ENCODE peak calls at places on chromosomes 13 and 19, in eight cellular contexts. One of them, this sample, is unnamed. For H3K4me1, the result is how much of the 10 kb centered on the place peaks cover.

GRCh38 chr13:42395066-42395821 is 123.3 kb downstream of the AKAP11 start:
- DNase-seq in CD8-positive, alpha-beta T cell: no peak
- DNase-seq in GM23248: no peak
- DNase-seq in neural progenitor cell: no peak
- DNase-seq in IMR-90: no peak
- DNase-seq in fibroblast of lung: no peak
- DNase-seq in esophagus squamous epithelium: no peak
- DNase-seq in body of pancreas: no peak
- DNase-seq in this sample: no peak

GRCh38 chr19:14139944-14140343 is 3.6 kb upstream of the ASF1B start:
- DNase-seq in CD8-positive, alpha-beta T cell: no peak
- DNase-seq in GM23248: no peak
- DNase-seq in neural progenitor cell: peak
- DNase-seq in IMR-90: no peak
- DNase-seq in fibroblast of lung: no peak
- DNase-seq in esophagus squamous epithelium: no peak
- DNase-seq in body of pancreas: peak
- DNase-seq in this sample: no peak

GRCh38 chr19:48506138-48506733 is 5.4 kb downstream of the LMTK3 start:
- DNase-seq in CD8-positive, alpha-beta T cell: no peak
- DNase-seq in GM23248: peak
- DNase-seq in neural progenitor cell: peak
- DNase-seq in IMR-90: peak
- DNase-seq in fibroblast of lung: peak
- DNase-seq in esophagus squamous epithelium: no peak
- DNase-seq in body of pancreas: no peak
- DNase-seq in this sample: no peak

GRCh38 chr13:86681223-86681622 is 882.0 kb upstream of the SLITRK6 start:
- DNase-seq in CD8-positive, alpha-beta T cell: no peak
- DNase-seq in GM23248: no peak
- DNase-seq in neural progenitor cell: no peak
- DNase-seq in IMR-90: no peak
- DNase-seq in fibroblast of lung: no peak
- DNase-seq in esophagus squamous epithelium: no peak
- DNase-seq in body of pancreas: no peak
- DNase-seq in this sample: no peak

GRCh38 chr19:33205531-33206260 is 11.6 kb downstream of the LRP3 start:
- DNase-seq in CD8-positive, alpha-beta T cell: no peak
- DNase-seq in GM23248: no peak
- DNase-seq in neural progenitor cell: no peak
- DNase-seq in IMR-90: no peak
- DNase-seq in fibroblast of lung: no peak
- DNase-seq in esophagus squamous epithelium: no peak
- DNase-seq in body of pancreas: no peak
- DNase-seq in this sample: no peak

GRCh38 chr19:4174895-4175668 is 7.3 kb downstream of the SIRT6 start:
- DNase-seq in CD8-positive, alpha-beta T cell: no peak
- DNase-seq in GM23248: no peak
- DNase-seq in neural progenitor cell: no peak
- DNase-seq in IMR-90: no peak
- DNase-seq in fibroblast of lung: no peak
- DNase-seq in esophagus squamous epithelium: no peak
- DNase-seq in body of pancreas: no peak
- DNase-seq in this sample: no peak

GRCh38 chr13:72430923-72431322 is 296.5 kb downstream of the MZT1 start:
- DNase-seq in CD8-positive, alpha-beta T cell: no peak
- DNase-seq in GM23248: no peak
- DNase-seq in neural progenitor cell: peak
- DNase-seq in IMR-90: no peak
- DNase-seq in fibroblast of lung: no peak
- DNase-seq in esophagus squamous epithelium: no peak
- DNase-seq in body of pancreas: no peak
- DNase-seq in this sample: no peak

GRCh38 chr19:51473009-51473707 is 5.2 kb upstream of the CEACAM18 start:
- DNase-seq in CD8-positive, alpha-beta T cell: peak
- DNase-seq in GM23248: peak
- DNase-seq in neural progenitor cell: peak
- DNase-seq in IMR-90: peak
- DNase-seq in fibroblast of lung: peak
- DNase-seq in esophagus squamous epithelium: no peak
- DNase-seq in body of pancreas: peak
- DNase-seq in this sample: peak

GRCh38 chr19:11479470-11480080 is 1.3 kb downstream of the ELAVL3 start:
- DNase-seq in CD8-positive, alpha-beta T cell: no peak
- DNase-seq in GM23248: peak
- DNase-seq in neural progenitor cell: peak
- DNase-seq in IMR-90: no peak
- DNase-seq in fibroblast of lung: peak
- DNase-seq in esophagus squamous epithelium: no peak
- DNase-seq in body of pancreas: no peak
- DNase-seq in this sample: no peak

GRCh38 chr13:102693781-102694180 is 1.1 kb downstream of the METTL21C start:
- DNase-seq in CD8-positive, alpha-beta T cell: no peak
- DNase-seq in GM23248: peak
- DNase-seq in neural progenitor cell: no peak
- DNase-seq in IMR-90: peak
- DNase-seq in fibroblast of lung: peak
- DNase-seq in esophagus squamous epithelium: no peak
- DNase-seq in body of pancreas: no peak
- DNase-seq in this sample: no peak

GRCh38 chr13:107119989-107120881 is 552.3 kb upstream of the ARGLU1 start:
- DNase-seq in CD8-positive, alpha-beta T cell: no peak
- DNase-seq in GM23248: no peak
- DNase-seq in neural progenitor cell: no peak
- DNase-seq in IMR-90: no peak
- DNase-seq in fibroblast of lung: no peak
- DNase-seq in esophagus squamous epithelium: no peak
- DNase-seq in body of pancreas: no peak
- DNase-seq in this sample: no peak

GRCh38 chr13:51475727-51476521 is 23.1 kb upstream of the INTS6 start:
- DNase-seq in CD8-positive, alpha-beta T cell: no peak
- DNase-seq in GM23248: peak
- DNase-seq in neural progenitor cell: no peak
- DNase-seq in IMR-90: peak
- DNase-seq in fibroblast of lung: peak
- DNase-seq in esophagus squamous epithelium: no peak
- DNase-seq in body of pancreas: no peak
- DNase-seq in this sample: no peak

GRCh38 chr19:15550847-15551182 is 42.5 kb downstream of the CYP4F22 start:
- DNase-seq in CD8-positive, alpha-beta T cell: no peak
- DNase-seq in GM23248: no peak
- DNase-seq in neural progenitor cell: no peak
- DNase-seq in IMR-90: no peak
- DNase-seq in fibroblast of lung: no peak
- DNase-seq in esophagus squamous epithelium: no peak
- DNase-seq in body of pancreas: no peak
- DNase-seq in this sample: no peak

GRCh38 chr13:58852076-58852475 is 1220.5 kb downstream of the PCDH17 start:
- DNase-seq in CD8-positive, alpha-beta T cell: no peak
- DNase-seq in GM23248: no peak
- DNase-seq in neural progenitor cell: no peak
- DNase-seq in IMR-90: no peak
- DNase-seq in fibroblast of lung: peak
- DNase-seq in esophagus squamous epithelium: no peak
- DNase-seq in body of pancreas: no peak
- DNase-seq in this sample: no peak

GRCh38 chr13:101755228-101755887 is 302.9 kb downstream of the ITGBL1 start:
- DNase-seq in CD8-positive, alpha-beta T cell: no peak
- DNase-seq in GM23248: no peak
- DNase-seq in neural progenitor cell: no peak
- DNase-seq in IMR-90: no peak
- DNase-seq in fibroblast of lung: peak
- DNase-seq in esophagus squamous epithelium: no peak
- DNase-seq in body of pancreas: no peak
- DNase-seq in this sample: no peak

GRCh38 chr13:72127031-72127430 is 260.0 kb upstream of the DACH1 start:
- DNase-seq in CD8-positive, alpha-beta T cell: no peak
- DNase-seq in GM23248: no peak
- DNase-seq in neural progenitor cell: peak
- DNase-seq in IMR-90: no peak
- DNase-seq in fibroblast of lung: no peak
- DNase-seq in esophagus squamous epithelium: no peak
- DNase-seq in body of pancreas: no peak
- DNase-seq in this sample: no peak

GRCh38 chr19:48991011-48991609 is 2.0 kb downstream of the GYS1 start:
- DNase-seq in CD8-positive, alpha-beta T cell: no peak
- DNase-seq in GM23248: no peak
- DNase-seq in neural progenitor cell: no peak
- DNase-seq in IMR-90: no peak
- DNase-seq in fibroblast of lung: no peak
- DNase-seq in esophagus squamous epithelium: no peak
- DNase-seq in body of pancreas: no peak
- DNase-seq in this sample: no peak

GRCh38 chr19:49128545-49129237 is 9.3 kb downstream of the PPFIA3 start:
- DNase-seq in CD8-positive, alpha-beta T cell: no peak
- DNase-seq in GM23248: no peak
- DNase-seq in neural progenitor cell: no peak
- DNase-seq in IMR-90: no peak
- DNase-seq in fibroblast of lung: no peak
- DNase-seq in esophagus squamous epithelium: no peak
- DNase-seq in body of pancreas: no peak
- DNase-seq in this sample: no peak

GRCh38 chr13:48648446-48648845 is 5.3 kb upstream of the CYSLTR2 start:
- DNase-seq in CD8-positive, alpha-beta T cell: no peak
- DNase-seq in GM23248: no peak
- DNase-seq in neural progenitor cell: no peak
- DNase-seq in IMR-90: no peak
- DNase-seq in fibroblast of lung: no peak
- DNase-seq in esophagus squamous epithelium: no peak
- DNase-seq in body of pancreas: no peak
- DNase-seq in this sample: no peak

GRCh38 chr13:24709186-24709913 is 29.1 kb downstream of the ATP12A start:
- DNase-seq in CD8-positive, alpha-beta T cell: peak
- DNase-seq in GM23248: no peak
- DNase-seq in neural progenitor cell: no peak
- DNase-seq in IMR-90: no peak
- DNase-seq in fibroblast of lung: no peak
- DNase-seq in esophagus squamous epithelium: no peak
- DNase-seq in body of pancreas: no peak
- DNase-seq in this sample: no peak

GRCh38 chr13:30453727-30454126 is 12.0 kb downstream of the HMGB1 start:
- DNase-seq in CD8-positive, alpha-beta T cell: no peak
- DNase-seq in GM23248: peak
- DNase-seq in neural progenitor cell: no peak
- DNase-seq in IMR-90: peak
- DNase-seq in fibroblast of lung: no peak
- DNase-seq in esophagus squamous epithelium: no peak
- DNase-seq in body of pancreas: no peak
- DNase-seq in this sample: no peak

GRCh38 chr13:30457306-30457891 is 8.3 kb downstream of the HMGB1 start:
- DNase-seq in CD8-positive, alpha-beta T cell: no peak
- DNase-seq in GM23248: no peak
- DNase-seq in neural progenitor cell: no peak
- DNase-seq in IMR-90: no peak
- DNase-seq in fibroblast of lung: no peak
- DNase-seq in esophagus squamous epithelium: no peak
- DNase-seq in body of pancreas: no peak
- DNase-seq in this sample: no peak

GRCh38 chr13:30454991-30455390 is 10.7 kb downstream of the HMGB1 start:
- DNase-seq in CD8-positive, alpha-beta T cell: no peak
- DNase-seq in GM23248: no peak
- DNase-seq in neural progenitor cell: no peak
- DNase-seq in IMR-90: no peak
- DNase-seq in fibroblast of lung: no peak
- DNase-seq in esophagus squamous epithelium: no peak
- DNase-seq in body of pancreas: no peak
- DNase-seq in this sample: no peak

GRCh38 chr13:30456290-30456689 is 9.4 kb downstream of the HMGB1 start:
- DNase-seq in CD8-positive, alpha-beta T cell: no peak
- DNase-seq in GM23248: peak
- DNase-seq in neural progenitor cell: no peak
- DNase-seq in IMR-90: no peak
- DNase-seq in fibroblast of lung: no peak
- DNase-seq in esophagus squamous epithelium: no peak
- DNase-seq in body of pancreas: no peak
- DNase-seq in this sample: no peak
- H3K4me1 ChIP-seq in CD8-positive, alpha-beta T cell: under half
- H3K4me1 ChIP-seq in GM23248: under half
- H3K4me1 ChIP-seq in neural progenitor cell: under half
- H3K4me1 ChIP-seq in IMR-90: under half
- H3K4me1 ChIP-seq in fibroblast of lung: under half
- H3K4me1 ChIP-seq in esophagus squamous epithelium: under half
- H3K4me1 ChIP-seq in body of pancreas: under half
- H3K4me1 ChIP-seq in this sample: under half

DNA sequence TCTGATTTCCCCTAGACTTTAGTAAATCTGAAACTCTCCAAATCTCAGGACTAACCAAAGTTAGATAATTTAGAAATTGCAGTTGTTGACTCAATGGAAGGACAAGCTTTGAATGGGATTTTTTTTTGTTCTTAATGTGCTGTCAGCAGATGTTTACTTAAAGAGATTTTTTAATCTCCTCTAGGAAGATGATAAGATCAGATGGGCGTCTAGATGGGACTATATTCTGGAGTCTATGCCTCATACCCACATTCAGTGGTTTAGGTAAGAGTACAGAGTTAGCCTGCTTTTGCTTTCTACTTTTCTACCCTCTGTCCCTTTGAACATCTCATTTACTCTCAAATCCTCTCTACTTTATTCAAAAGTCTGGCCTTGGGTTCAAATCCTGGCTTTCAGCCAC is 39.3 kb downstream of the TM9SF2 start:
- DNase-seq in CD8-positive, alpha-beta T cell: no peak
- DNase-seq in GM23248: no peak
- DNase-seq in neural progenitor cell: no peak
- DNase-seq in IMR-90: no peak
- DNase-seq in fibroblast of lung: peak
- DNase-seq in esophagus squamous epithelium: no peak
- DNase-seq in body of pancreas: no peak
- DNase-seq in this sample: no peak
- H3K27ac ChIP-seq in CD8-positive, alpha-beta T cell: no peak
- H3K27ac ChIP-seq in GM23248: no peak
- H3K27ac ChIP-seq in neural progenitor cell: no peak
- H3K27ac ChIP-seq in IMR-90: no peak
- H3K27ac ChIP-seq in fibroblast of lung: no peak
- H3K27ac ChIP-seq in esophagus squamous epithelium: no peak
- H3K27ac ChIP-seq in body of pancreas: no peak
- H3K27ac ChIP-seq in this sample: no peak

GRCh38 chr19:41321204-41321599 is 11.2 kb downstream of the CCDC97 start:
- DNase-seq in CD8-positive, alpha-beta T cell: no peak
- DNase-seq in GM23248: no peak
- DNase-seq in neural progenitor cell: no peak
- DNase-seq in IMR-90: no peak
- DNase-seq in fibroblast of lung: no peak
- DNase-seq in esophagus squamous epithelium: no peak
- DNase-seq in body of pancreas: no peak
- DNase-seq in this sample: no peak
- H3K4me1 ChIP-seq in CD8-positive, alpha-beta T cell: under half
- H3K4me1 ChIP-seq in GM23248: under half
- H3K4me1 ChIP-seq in neural progenitor cell: under half
- H3K4me1 ChIP-seq in IMR-90: under half
- H3K4me1 ChIP-seq in fibroblast of lung: under half
- H3K4me1 ChIP-seq in esophagus squamous epithelium: half or more
- H3K4me1 ChIP-seq in body of pancreas: under half
- H3K4me1 ChIP-seq in this sample: half or more

DNA sequence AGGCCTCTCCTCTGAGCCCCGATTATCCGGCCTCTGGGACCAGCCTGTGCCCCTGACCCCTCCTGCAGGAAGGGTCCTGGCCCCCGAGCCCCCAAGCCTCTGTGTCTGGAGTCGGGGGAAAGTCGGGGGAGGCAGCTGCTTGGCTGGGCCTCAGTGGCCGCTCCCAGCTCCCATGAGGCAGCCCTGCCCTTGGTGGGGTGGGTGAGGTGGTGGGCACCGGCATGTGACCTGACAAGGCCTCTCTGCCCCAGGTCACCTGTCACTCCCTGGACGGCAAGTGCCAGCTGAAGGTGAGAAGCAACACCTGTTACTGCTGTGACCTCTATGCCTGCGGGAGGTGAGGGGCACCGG is 41.5 kb downstream of the TMEM255B start:
- DNase-seq in CD8-positive, alpha-beta T cell: no peak
- DNase-seq in GM23248: no peak
- DNase-seq in neural progenitor cell: no peak
- DNase-seq in IMR-90: no peak
- DNase-seq in fibroblast of lung: no peak
- DNase-seq in esophagus squamous epithelium: no peak
- DNase-seq in body of pancreas: no peak
- DNase-seq in this sample: no peak
- H3K27ac ChIP-seq in CD8-positive, alpha-beta T cell: no peak
- H3K27ac ChIP-seq in GM23248: no peak
- H3K27ac ChIP-seq in neural progenitor cell: no peak
- H3K27ac ChIP-seq in IMR-90: no peak
- H3K27ac ChIP-seq in fibroblast of lung: no peak
- H3K27ac ChIP-seq in esophagus squamous epithelium: no peak
- H3K27ac ChIP-seq in body of pancreas: no peak
- H3K27ac ChIP-seq in this sample: no peak

This sample was measured in SJSA1.